ENCODE peak calls at places on chromosome 21, in six cellular contexts. One of them, this sample, is unnamed.

GRCh38 chr21:34771512-34772028 is 102.8 kb downstream of the CLIC6 start:
- DNase-seq in breast epithelium: no peak
- DNase-seq in endothelial cell of umbilical vein: peak; percentile 11
- DNase-seq in transverse colon: no peak
- DNase-seq in sigmoid colon: no peak
- DNase-seq in suprapubic skin: no peak
- DNase-seq in this sample: no peak

GRCh38 chr21:40015818-40016217 is 148.6 kb downstream of the PCP4 start:
- DNase-seq in sigmoid colon: no peak
- DNase-seq in breast epithelium: no peak
- DNase-seq in endothelial cell of umbilical vein: no peak
- DNase-seq in transverse colon: no peak
- DNase-seq in suprapubic skin: peak; percentile 50
- DNase-seq in this sample: no peak

GRCh38 chr21:33039542-33039941 is 13.8 kb downstream of the OLIG2 start:
- DNase-seq in sigmoid colon: peak; percentile 60
- DNase-seq in endothelial cell of umbilical vein: no peak
- DNase-seq in breast epithelium: no peak
- DNase-seq in suprapubic skin: no peak
- DNase-seq in transverse colon: no peak
- DNase-seq in this sample: peak; percentile 45

GRCh38 chr21:44874240-44874496 is 678 bp upstream of the PTTG1IP start:
- DNase-seq in sigmoid colon: no peak
- DNase-seq in suprapubic skin: no peak
- DNase-seq in transverse colon: no peak
- DNase-seq in endothelial cell of umbilical vein: peak; percentile 62
- DNase-seq in breast epithelium: no peak
- DNase-seq in this sample: no peak

GRCh38 chr21:44931501-44932365 is 8.1 kb upstream of the SLX9 start:
- DNase-seq in sigmoid colon: no peak
- DNase-seq in transverse colon: no peak
- DNase-seq in suprapubic skin: no peak
- DNase-seq in breast epithelium: no peak
- DNase-seq in endothelial cell of umbilical vein: no peak
- DNase-seq in this sample: no peak

GRCh38 chr21:28419110-28419509 is 573.6 kb downstream of the LTN1 start:
- DNase-seq in transverse colon: no peak
- DNase-seq in suprapubic skin: no peak
- DNase-seq in breast epithelium: no peak
- DNase-seq in endothelial cell of umbilical vein: no peak
- DNase-seq in sigmoid colon: no peak
- DNase-seq in this sample: no peak

GRCh38 chr21:36550761-36551160 is 70.8 kb upstream of the CLDN14 start:
- DNase-seq in transverse colon: no peak
- DNase-seq in sigmoid colon: no peak
- DNase-seq in endothelial cell of umbilical vein: no peak
- DNase-seq in breast epithelium: peak; percentile 19
- DNase-seq in suprapubic skin: no peak
- DNase-seq in this sample: no peak

GRCh38 chr21:27649746-27650145 is 682.9 kb upstream of the ADAMTS5 start:
- DNase-seq in transverse colon: no peak
- DNase-seq in suprapubic skin: no peak
- DNase-seq in sigmoid colon: no peak
- DNase-seq in endothelial cell of umbilical vein: no peak
- DNase-seq in breast epithelium: no peak
- DNase-seq in this sample: no peak

GRCh38 chr21:39660191-39660590 is 47.5 kb downstream of the B3GALT5 start:
- DNase-seq in sigmoid colon: no peak
- DNase-seq in transverse colon: peak; percentile 57
- DNase-seq in suprapubic skin: peak; percentile 28
- DNase-seq in breast epithelium: no peak
- DNase-seq in endothelial cell of umbilical vein: peak; percentile 17
- DNase-seq in this sample: no peak

GRCh38 chr21:36542312-36543101 is 62.6 kb upstream of the CLDN14 start:
- DNase-seq in endothelial cell of umbilical vein: no peak
- DNase-seq in sigmoid colon: no peak
- DNase-seq in breast epithelium: no peak
- DNase-seq in transverse colon: peak; percentile 22
- DNase-seq in suprapubic skin: no peak
- DNase-seq in this sample: peak; percentile 85

GRCh38 chr21:37071561-37072238 is 1.2 kb downstream of the PIGP start:
- DNase-seq in endothelial cell of umbilical vein: peak; percentile 69
- DNase-seq in suprapubic skin: peak; percentile 91
- DNase-seq in breast epithelium: peak; percentile 70
- DNase-seq in transverse colon: peak; percentile 64
- DNase-seq in sigmoid colon: peak; percentile 90
- DNase-seq in this sample: peak; percentile 20

GRCh38 chr21:15029077-15029476 is 35.7 kb downstream of the NRIP1 start:
- DNase-seq in suprapubic skin: no peak
- DNase-seq in breast epithelium: no peak
- DNase-seq in transverse colon: no peak
- DNase-seq in sigmoid colon: no peak
- DNase-seq in endothelial cell of umbilical vein: no peak
- DNase-seq in this sample: no peak

GRCh38 chr21:15222711-15223110 is 157.9 kb upstream of the NRIP1 start:
- DNase-seq in endothelial cell of umbilical vein: no peak
- DNase-seq in sigmoid colon: no peak
- DNase-seq in suprapubic skin: no peak
- DNase-seq in breast epithelium: no peak
- DNase-seq in transverse colon: no peak
- DNase-seq in this sample: no peak

GRCh38 chr21:37268186-37268503 is 1.0 kb upstream of the VPS26C start:
- DNase-seq in sigmoid colon: no peak
- DNase-seq in breast epithelium: no peak
- DNase-seq in suprapubic skin: no peak
- DNase-seq in endothelial cell of umbilical vein: no peak
- DNase-seq in transverse colon: no peak
- DNase-seq in this sample: no peak

GRCh38 chr21:20856926-20857325 is 141.3 kb upstream of the NCAM2 start:
- DNase-seq in suprapubic skin: no peak
- DNase-seq in sigmoid colon: no peak
- DNase-seq in transverse colon: no peak
- DNase-seq in endothelial cell of umbilical vein: no peak
- DNase-seq in breast epithelium: no peak
- DNase-seq in this sample: no peak

GRCh38 chr21:39006653-39007417 is 176.4 kb downstream of the PSMG1 start:
- DNase-seq in transverse colon: peak; percentile 65
- DNase-seq in suprapubic skin: no peak
- DNase-seq in sigmoid colon: no peak
- DNase-seq in breast epithelium: peak; percentile 32
- DNase-seq in endothelial cell of umbilical vein: peak; percentile 88
- DNase-seq in this sample: no peak

GRCh38 chr21:36052860-36053766 is 7.2 kb downstream of the SETD4 start:
- DNase-seq in transverse colon: no peak
- DNase-seq in endothelial cell of umbilical vein: peak; percentile 16
- DNase-seq in sigmoid colon: no peak
- DNase-seq in suprapubic skin: no peak
- DNase-seq in breast epithelium: no peak
- DNase-seq in this sample: no peak

GRCh38 chr21:35619184-35619583 is 441.1 kb downstream of the SETD4 start:
- DNase-seq in suprapubic skin: no peak
- DNase-seq in breast epithelium: no peak
- DNase-seq in transverse colon: no peak
- DNase-seq in endothelial cell of umbilical vein: peak; percentile 6
- DNase-seq in sigmoid colon: no peak
- DNase-seq in this sample: no peak

GRCh38 chr21:38788275-38788911 is 17.3 kb upstream of the ETS2 start:
- DNase-seq in suprapubic skin: no peak
- DNase-seq in endothelial cell of umbilical vein: peak; percentile 21
- DNase-seq in sigmoid colon: no peak
- DNase-seq in breast epithelium: no peak
- DNase-seq in transverse colon: no peak
- DNase-seq in this sample: no peak

GRCh38 chr21:34344058-34344425 is 19.8 kb upstream of the KCNE2 start:
- DNase-seq in endothelial cell of umbilical vein: no peak
- DNase-seq in breast epithelium: no peak
- DNase-seq in sigmoid colon: no peak
- DNase-seq in suprapubic skin: peak; percentile 50
- DNase-seq in transverse colon: no peak
- DNase-seq in this sample: no peak

GRCh38 chr21:27362249-27362648 is 395.4 kb upstream of the ADAMTS5 start:
- DNase-seq in endothelial cell of umbilical vein: peak; percentile 23
- DNase-seq in breast epithelium: no peak
- DNase-seq in sigmoid colon: no peak
- DNase-seq in transverse colon: no peak
- DNase-seq in suprapubic skin: no peak
- DNase-seq in this sample: peak; percentile 51

GRCh38 chr21:28332796-28333195 is 659.9 kb downstream of the LTN1 start:
- DNase-seq in breast epithelium: no peak
- DNase-seq in suprapubic skin: no peak
- DNase-seq in sigmoid colon: no peak
- DNase-seq in endothelial cell of umbilical vein: no peak
- DNase-seq in transverse colon: no peak
- DNase-seq in this sample: no peak

GRCh38 chr21:21715286-21715969 is 717.2 kb downstream of the NCAM2 start:
- DNase-seq in sigmoid colon: no peak
- DNase-seq in suprapubic skin: no peak
- DNase-seq in endothelial cell of umbilical vein: no peak
- DNase-seq in transverse colon: no peak
- DNase-seq in breast epithelium: no peak
- DNase-seq in this sample: no peak

DNA sequence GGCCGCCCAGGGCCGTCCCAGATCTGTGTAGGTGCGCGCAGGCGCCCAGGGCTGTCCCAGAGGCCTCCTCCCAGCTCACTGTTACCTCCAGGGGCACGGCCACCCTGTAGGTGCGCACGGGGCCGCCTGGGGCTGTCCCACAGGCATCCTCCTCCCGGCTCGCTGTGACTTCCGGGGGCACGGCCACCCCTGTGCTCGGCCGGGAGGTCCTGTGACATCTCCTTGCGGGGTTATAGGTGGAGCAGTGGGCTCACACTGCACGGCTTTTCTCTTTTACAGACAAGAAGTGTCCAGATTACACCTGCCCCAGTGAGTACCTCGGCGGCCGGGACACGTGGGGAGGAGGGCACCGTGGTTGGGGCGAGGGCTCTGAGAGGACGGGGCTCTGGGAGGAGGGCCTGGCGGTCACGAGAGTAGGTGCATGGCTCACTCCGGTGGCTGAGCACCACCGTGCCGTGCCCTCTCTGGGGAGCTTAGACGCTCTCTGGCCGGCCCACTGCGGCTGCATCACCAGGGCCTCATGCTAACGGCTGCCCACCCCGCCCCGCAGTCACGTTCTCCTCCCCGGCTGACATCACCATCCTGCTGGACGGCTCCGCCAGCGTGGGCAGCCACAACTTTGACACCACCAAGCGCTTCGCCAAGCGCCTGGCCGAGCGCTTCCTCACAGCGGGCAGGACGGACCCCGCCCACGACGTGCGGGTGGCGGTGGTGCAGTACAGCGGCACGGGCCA is 21.4 kb downstream of the COL6A1 start:
- DNase-seq in breast epithelium: peak; percentile 15
- DNase-seq in endothelial cell of umbilical vein: no peak
- DNase-seq in suprapubic skin: no peak
- DNase-seq in transverse colon: peak; percentile 7
- DNase-seq in sigmoid colon: peak; percentile 74
- DNase-seq in this sample: no peak
- TF ChIP-seq POLR2AphosphoS5 in breast epithelium: no peak
- TF ChIP-seq POLR2AphosphoS5 in endothelial cell of umbilical vein: no peak
- TF ChIP-seq POLR2AphosphoS5 in suprapubic skin: no peak
- TF ChIP-seq POLR2AphosphoS5 in transverse colon: no peak
- TF ChIP-seq POLR2AphosphoS5 in sigmoid colon: peak; percentile 71
- TF ChIP-seq POLR2AphosphoS5 in this sample: no peak

GRCh38 chr21:18917602-18918001 is 514.0 kb upstream of the TMPRSS15 start:
- DNase-seq in sigmoid colon: no peak
- DNase-seq in suprapubic skin: no peak
- DNase-seq in breast epithelium: no peak
- DNase-seq in endothelial cell of umbilical vein: no peak
- DNase-seq in transverse colon: no peak
- DNase-seq in this sample: no peak
- TF ChIP-seq POLR2AphosphoS5 in sigmoid colon: no peak
- TF ChIP-seq POLR2AphosphoS5 in suprapubic skin: no peak
- TF ChIP-seq POLR2AphosphoS5 in breast epithelium: no peak
- TF ChIP-seq POLR2AphosphoS5 in endothelial cell of umbilical vein: no peak
- TF ChIP-seq POLR2AphosphoS5 in transverse colon: no peak
- TF ChIP-seq POLR2AphosphoS5 in this sample: no peak

GRCh38 chr21:25929859-25930520 is 195.2 kb downstream of the GABPA start:
- DNase-seq in sigmoid colon: no peak
- DNase-seq in suprapubic skin: no peak
- DNase-seq in breast epithelium: no peak
- DNase-seq in transverse colon: no peak
- DNase-seq in endothelial cell of umbilical vein: no peak
- DNase-seq in this sample: peak; percentile 38

GRCh38 chr21:25927195-25927880 is 192.6 kb downstream of the GABPA start:
- DNase-seq in suprapubic skin: no peak
- DNase-seq in endothelial cell of umbilical vein: no peak
- DNase-seq in breast epithelium: no peak
- DNase-seq in sigmoid colon: no peak
- DNase-seq in transverse colon: no peak
- DNase-seq in this sample: no peak

GRCh38 chr21:25925064-25925463 is 190.3 kb downstream of the GABPA start:
- DNase-seq in transverse colon: no peak
- DNase-seq in breast epithelium: no peak
- DNase-seq in suprapubic skin: no peak
- DNase-seq in endothelial cell of umbilical vein: no peak
- DNase-seq in sigmoid colon: no peak
- DNase-seq in this sample: no peak

GRCh38 chr21:25931791-25932190 is 197.0 kb downstream of the GABPA start:
- DNase-seq in breast epithelium: no peak
- DNase-seq in endothelial cell of umbilical vein: no peak
- DNase-seq in transverse colon: no peak
- DNase-seq in suprapubic skin: no peak
- DNase-seq in sigmoid colon: no peak
- DNase-seq in this sample: no peak

DNA sequence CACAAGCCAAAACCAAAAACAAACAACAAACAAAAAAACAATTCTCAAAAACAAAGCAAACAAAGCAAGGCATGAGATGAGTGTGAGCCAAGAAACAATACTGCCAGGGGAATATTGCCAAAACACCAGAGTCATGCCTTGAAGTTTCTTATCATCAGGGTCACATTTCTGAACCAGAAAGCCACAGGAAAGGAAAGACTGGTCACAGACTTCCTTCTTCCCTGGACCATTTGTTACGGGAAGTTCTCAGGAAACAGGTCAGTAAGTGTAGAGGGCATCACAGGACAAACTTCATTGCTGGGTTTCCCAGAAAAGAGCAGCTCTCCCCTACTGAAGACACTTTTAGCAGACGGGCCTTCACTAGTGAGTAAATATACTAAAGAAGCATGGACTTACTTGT is 191.2 kb downstream of the GABPA start:
- DNase-seq in breast epithelium: no peak
- DNase-seq in sigmoid colon: no peak
- DNase-seq in endothelial cell of umbilical vein: peak; percentile 97
- DNase-seq in transverse colon: no peak
- DNase-seq in suprapubic skin: no peak
- DNase-seq in this sample: no peak
- TF ChIP-seq POLR2AphosphoS5 in breast epithelium: peak; percentile 91
- TF ChIP-seq POLR2AphosphoS5 in sigmoid colon: peak; percentile 44
- TF ChIP-seq POLR2AphosphoS5 in endothelial cell of umbilical vein: peak; percentile 99
- TF ChIP-seq POLR2AphosphoS5 in transverse colon: peak; percentile 41
- TF ChIP-seq POLR2AphosphoS5 in suprapubic skin: no peak
- TF ChIP-seq POLR2AphosphoS5 in this sample: no peak

GRCh38 chr21:31872452-31873274 is at the start of gene HUNK:
- DNase-seq in suprapubic skin: no peak
- DNase-seq in transverse colon: peak; percentile 58
- DNase-seq in endothelial cell of umbilical vein: no peak
- DNase-seq in sigmoid colon: no peak
- DNase-seq in breast epithelium: peak; percentile 34
- DNase-seq in this sample: peak; percentile 73
- TF ChIP-seq POLR2AphosphoS5 in suprapubic skin: no peak
- TF ChIP-seq POLR2AphosphoS5 in transverse colon: no peak
- TF ChIP-seq POLR2AphosphoS5 in endothelial cell of umbilical vein: no peak
- TF ChIP-seq POLR2AphosphoS5 in sigmoid colon: no peak
- TF ChIP-seq POLR2AphosphoS5 in breast epithelium: no peak
- TF ChIP-seq POLR2AphosphoS5 in this sample: peak; percentile 13

This sample was measured in GM23338.